ENCODE peak calls at places on chromosomes 3 and 15, in four cellular contexts. Z is psoas muscle, I is sigmoid colon, K is SK-N-SH. V is an unnamed sample.

GRCh38 chr3:63970596-63971468 is 52.5 kb downstream of the PSMD6 start:
- DNase-seq in K (no peak), Z (no peak), I (no peak), V (no peak)

GRCh38 chr3:36381311-36381956 is 1.1 kb downstream of the STAC start:
- DNase-seq in I (no peak), K (peak), Z (no peak), V (no peak)

GRCh38 chr15:68372291-68372811 is 59.6 kb downstream of the ITGA11 start:
- DNase-seq in Z (no peak), K (peak), I (peak), V (peak)

GRCh38 chr15:101562428-101563059 is 73.0 kb upstream of the PCSK6 start:
- DNase-seq in Z (no peak), I (peak), K (no peak), V (no peak)

GRCh38 chr3:60086811-60087210 is 1037.0 kb upstream of the CFAP20DC start:
- DNase-seq in Z (no peak), I (no peak), K (no peak), V (peak)

GRCh38 chr3:128988286-128988685 is 5.6 kb downstream of the CFAP92 start:
- DNase-seq in I (peak), K (no peak), Z (no peak), V (no peak)

GRCh38 chr15:87269566-87269965 is 987.0 kb downstream of the NTRK3 start:
- DNase-seq in Z (no peak), I (no peak), K (no peak), V (no peak)

GRCh38 chr3:88573472-88573871 is 423.7 kb downstream of the C3orf38 start:
- DNase-seq in I (no peak), Z (no peak), K (no peak), V (no peak)

GRCh38 chr15:66115568-66116206 is 137.9 kb downstream of the MEGF11 start:
- DNase-seq in I (no peak), K (no peak), Z (no peak), V (no peak)

GRCh38 chr15:31216210-31216911 is 110.3 kb upstream of the KLF13 start:
- DNase-seq in I (peak), Z (peak), K (peak), V (no peak)

GRCh38 chr3:133783762-133784161 is 21.9 kb upstream of the SRPRB start:
- DNase-seq in K (no peak), I (no peak), Z (no peak), V (no peak)

GRCh38 chr15:70273808-70274207 is 176.1 kb upstream of the TLE3 start:
- DNase-seq in K (no peak), I (no peak), Z (no peak), V (no peak)

GRCh38 chr3:58051196-58051595 is 43.0 kb downstream of the FLNB start:
- DNase-seq in Z (no peak), I (peak), K (no peak), V (peak)

DNA sequence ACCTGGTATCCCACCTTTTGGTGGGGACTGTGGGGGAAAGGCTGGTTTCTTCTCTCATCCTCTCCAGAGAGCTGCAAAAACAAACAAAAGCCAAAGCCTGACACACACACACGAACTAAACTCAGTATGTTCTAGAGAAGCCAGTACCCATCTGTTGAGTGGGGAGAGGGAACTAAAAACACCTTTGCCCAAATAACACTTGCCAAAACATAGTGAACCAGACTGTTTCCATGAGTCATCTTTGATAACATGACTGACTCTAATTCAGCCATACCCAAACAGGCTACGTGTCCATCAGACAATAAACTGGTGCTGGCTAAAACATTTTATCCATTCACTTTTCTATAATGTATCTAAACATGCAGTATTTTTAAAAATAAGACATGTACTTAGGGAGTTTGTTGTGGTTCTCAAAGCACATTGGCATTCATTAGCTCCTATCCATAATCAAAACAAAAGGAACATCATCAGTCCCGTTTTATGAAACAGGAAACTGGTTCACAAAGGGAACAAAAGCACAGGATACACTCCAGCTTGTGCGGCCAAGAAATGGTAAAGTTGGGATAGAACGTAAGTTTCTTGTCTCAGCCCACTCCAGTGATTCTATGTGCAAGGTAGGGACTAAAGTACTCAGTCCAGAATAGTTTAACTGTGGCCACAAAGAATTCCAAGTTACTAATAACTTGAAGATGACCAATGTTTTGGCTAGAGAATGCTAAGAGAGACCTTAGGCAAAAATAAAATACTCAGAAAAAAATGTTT is 16.1 kb downstream of the LYSMD2 start:
- DNase-seq in I (no peak), Z (no peak), K (no peak), V (no peak)
- H3K27ac ChIP-seq in I (no peak), Z (no peak), K (no peak), V (no peak)

DNA sequence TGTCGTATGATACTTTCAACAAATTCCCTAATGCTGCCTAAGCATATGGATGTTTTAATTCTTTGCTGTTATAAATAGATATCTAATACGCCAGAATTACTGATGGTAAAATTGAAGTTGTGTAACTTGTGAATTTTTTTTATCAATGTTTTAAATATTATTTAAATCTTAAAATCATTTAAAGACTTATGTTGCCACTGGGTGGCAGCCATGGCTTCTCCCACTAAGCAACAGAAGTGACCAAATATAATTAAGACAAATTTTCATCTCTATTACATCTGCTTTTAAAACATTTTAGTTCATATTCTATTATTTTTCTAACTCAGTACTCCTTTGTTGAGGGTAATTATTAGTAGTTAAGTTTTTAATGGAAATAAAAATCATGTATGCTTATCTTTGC is 8.1 kb upstream of the IL20RB start:
- DNase-seq in K (no peak), Z (no peak), I (no peak), V (no peak)
- TF ChIP-seq CTCF in K (peak), Z (no peak), I (no peak), V (peak)

GRCh38 chr3:126714296-126714900 is 10.4 kb downstream of the CHCHD6 start:
- DNase-seq in I (no peak), Z (no peak), K (peak), V (no peak)
- H3K4me3 ChIP-seq in I (no peak), Z (no peak), K (no peak), V (no peak)

DNA sequence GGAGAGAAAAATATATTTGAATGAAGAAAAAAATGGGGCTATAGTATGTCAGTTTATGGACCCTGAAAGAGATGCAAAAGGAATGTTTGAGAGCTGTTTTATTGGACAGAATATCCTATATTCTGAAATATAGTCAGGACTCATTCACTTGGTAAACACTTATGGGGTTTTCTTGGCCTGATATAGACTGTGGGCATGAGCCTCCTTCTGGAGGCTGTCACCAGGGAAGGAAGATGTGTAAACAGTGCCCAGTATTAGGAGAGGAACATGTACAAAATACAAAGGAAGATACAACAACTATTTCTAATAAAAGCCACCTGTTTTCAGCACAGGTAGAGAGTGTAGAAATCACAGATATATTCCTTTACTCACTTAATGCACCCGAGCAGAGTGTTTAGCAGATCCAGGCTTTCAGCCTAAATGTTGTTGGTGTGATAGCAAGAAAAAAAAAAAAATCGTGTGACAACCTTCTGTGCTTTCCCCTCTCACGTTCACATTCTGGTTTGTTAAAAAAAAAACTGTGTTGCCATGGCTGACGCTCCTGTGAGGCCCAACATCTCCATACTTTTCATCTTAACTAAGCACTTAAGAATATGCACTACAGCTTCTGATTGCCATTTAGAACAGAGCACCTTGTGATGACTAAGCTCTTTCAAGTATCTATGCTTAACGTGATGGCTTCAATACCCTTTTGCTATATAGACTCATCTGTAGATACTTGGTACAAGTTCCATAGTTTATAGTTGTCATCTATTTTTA is 134.1 kb downstream of the MBNL1 start:
- DNase-seq in I (no peak), Z (no peak), K (no peak), V (no peak)
- H3K27ac ChIP-seq in I (peak), Z (peak), K (no peak), V (no peak)

GRCh38 chr15:79002631-79003030 is 57.8 kb upstream of the CTSH start:
- DNase-seq in I (no peak), K (no peak), Z (no peak), V (no peak)
- TF ChIP-seq CTCF in I (no peak), K (no peak), Z (no peak), V (no peak)

GRCh38 chr15:63046927-63047760 is 4.6 kb downstream of the TPM1 start:
- DNase-seq in I (no peak), Z (no peak), K (no peak), V (no peak)
- H3K4me3 ChIP-seq in I (peak), Z (peak), K (peak), V (peak)

GRCh38 chr3:42666577-42666998 is 13.1 kb downstream of the ZBTB47 start:
- DNase-seq in Z (peak), K (peak), I (peak), V (no peak)
- H3K27ac ChIP-seq in Z (peak), K (no peak), I (peak), V (no peak)

DNA sequence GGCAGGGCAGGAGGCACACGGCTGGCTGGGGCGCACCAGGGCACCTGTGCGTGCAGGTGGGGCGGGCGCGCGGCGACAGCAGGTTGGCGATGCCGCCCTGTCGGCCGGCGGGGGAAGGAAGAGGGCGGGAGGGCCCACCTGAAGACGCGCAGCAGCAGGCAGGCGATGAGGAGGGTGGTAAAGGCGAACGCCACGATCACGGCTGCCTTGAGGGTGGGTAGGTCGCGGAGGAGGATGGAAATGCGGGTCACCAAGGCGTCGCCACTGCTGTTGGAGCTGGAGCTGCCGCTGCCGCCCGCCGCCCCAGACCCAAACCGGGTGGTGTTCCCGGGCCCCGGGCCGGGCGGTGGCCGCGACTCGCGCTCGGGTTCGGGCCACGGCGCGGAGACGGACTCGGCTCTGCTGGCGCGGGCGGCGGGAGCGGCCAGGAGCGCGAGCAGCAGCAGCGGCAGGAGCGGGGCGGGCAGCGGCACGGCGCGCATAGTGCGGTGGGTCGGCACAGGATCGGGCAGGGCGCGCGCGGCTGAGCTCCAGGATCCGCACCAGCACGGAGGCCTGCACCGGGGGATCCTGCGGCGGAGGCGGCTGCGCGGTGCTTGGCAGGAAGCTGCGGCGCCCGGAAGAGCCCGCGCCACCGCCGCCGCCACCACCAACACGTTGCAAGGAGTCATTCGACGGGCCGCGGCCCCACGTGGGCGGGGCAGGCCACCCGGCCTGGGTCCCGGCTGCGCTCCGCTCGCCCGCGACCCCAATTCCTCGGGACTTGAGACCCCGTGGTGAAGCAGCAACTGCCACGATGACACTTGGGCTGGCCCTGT is at the start of gene FAM174B:
- DNase-seq in I (peak), K (peak), Z (peak), V (no peak)
- TF ChIP-seq CTCF in I (no peak), K (no peak), Z (no peak), V (no peak)

GRCh38 chr3:182508896-182509295 is 284.4 kb upstream of the ATP11B start:
- DNase-seq in Z (no peak), I (no peak), K (no peak), V (no peak)
- H3K4me3 ChIP-seq in Z (no peak), I (no peak), K (no peak), V (no peak)